ENCODE peak calls at places on chromosomes 1 and 21, in four cellular contexts. U is lower lobe of right lung; P is OCI-LY7; B is effector memory CD4-positive, alpha-beta T cell. O is an unnamed sample.

GRCh38 chr1:88079036-88079435 is 605.0 kb upstream of the PKN2 start:
- DNase-seq in B (no peak), P (no peak), U (no peak), O (no peak)

GRCh38 chr1:179121159-179121938 is 39.5 kb downstream of the TOR3A start:
- DNase-seq in U (no peak), P (peak; percentile 63), B (peak; percentile 29), O (no peak)

GRCh38 chr1:157363660-157364140 is 188.6 kb downstream of the FCRL5 start:
- DNase-seq in B (no peak), P (peak; percentile 54), U (no peak), O (no peak)

GRCh38 chr1:218674280-218674773 is 329.2 kb downstream of the TGFB2 start:
- DNase-seq in U (peak; percentile 48), B (no peak), P (no peak), O (no peak)

GRCh38 chr1:204587621-204588020 is 71.4 kb downstream of the MDM4 start:
- DNase-seq in B (no peak), U (no peak), P (no peak), O (no peak)

GRCh38 chr1:203069028-203069804 is 16.6 kb downstream of the MYOG start:
- DNase-seq in B (no peak), U (no peak), P (no peak), O (no peak)

GRCh38 chr1:155241069-155241679 is 14.1 kb downstream of the ENTREP3 start:
- DNase-seq in P (peak; percentile 86), U (no peak), B (peak; percentile 69), O (peak; percentile 93)

GRCh38 chr1:229980009-229980408 is 87.0 kb upstream of the GALNT2 start:
- DNase-seq in U (no peak), P (no peak), B (no peak), O (no peak)

GRCh38 chr1:57470028-57470427 is 46.2 kb upstream of the DAB1 start:
- DNase-seq in U (no peak), P (no peak), B (no peak), O (no peak)

GRCh38 chr1:102071451-102071850 is 74.7 kb upstream of the OLFM3 start:
- DNase-seq in U (no peak), P (no peak), B (no peak), O (no peak)

DNA sequence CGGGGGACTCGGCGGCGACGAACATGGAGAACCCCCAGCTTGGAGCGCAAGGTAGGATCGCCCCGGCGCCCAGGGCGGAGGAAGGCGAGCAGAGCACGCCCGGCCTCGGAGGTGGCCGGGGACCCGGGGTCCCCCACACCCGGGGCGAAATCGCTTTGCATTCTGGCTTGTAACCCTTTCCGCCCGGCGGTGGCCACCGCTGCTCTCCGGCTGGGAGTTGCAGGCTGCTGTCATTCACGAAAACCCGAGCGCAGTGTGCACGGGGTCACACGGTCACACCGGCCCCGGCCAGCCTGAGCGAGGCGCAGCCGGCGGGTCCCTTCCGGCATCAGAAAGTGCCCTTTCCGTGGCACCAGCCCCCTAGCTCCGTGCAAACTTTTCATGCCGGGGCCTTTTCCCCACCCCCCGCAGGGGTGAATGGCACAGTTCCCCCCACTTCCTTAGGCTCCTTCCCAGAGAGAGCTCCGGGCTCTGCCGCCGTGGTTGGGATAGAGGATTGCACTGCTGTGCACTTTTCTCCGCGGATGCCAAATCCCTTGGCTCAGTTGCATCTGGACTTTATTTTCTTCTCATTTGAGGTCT is 779 bp downstream of the KAZN start:
- DNase-seq in B (no peak), P (no peak), U (no peak), O (peak; percentile 86)
- H3K4me3 ChIP-seq in B (no peak overlapping the region), P (no peak overlapping the region), U (peak overlapping the region; percentile 51), O (peak overlapping the region; percentile 28)

GRCh38 chr21:37371041-37371397 is 4.4 kb downstream of the DYRK1A start:
- DNase-seq in P (no peak), U (no peak), B (no peak), O (no peak)

GRCh38 chr21:37370152-37371040 is 3.8 kb downstream of the DYRK1A start:
- DNase-seq in P (peak; percentile 21), B (no peak), U (no peak), O (no peak)

GRCh38 chr21:37368536-37369279 is 2.1 kb downstream of the DYRK1A start:
- DNase-seq in B (no peak), U (no peak), P (no peak), O (no peak)

GRCh38 chr21:37367758-37368535 is 1.4 kb downstream of the DYRK1A start:
- DNase-seq in B (no peak), P (peak; percentile 36), U (peak; percentile 67), O (peak; percentile 42)

DNA sequence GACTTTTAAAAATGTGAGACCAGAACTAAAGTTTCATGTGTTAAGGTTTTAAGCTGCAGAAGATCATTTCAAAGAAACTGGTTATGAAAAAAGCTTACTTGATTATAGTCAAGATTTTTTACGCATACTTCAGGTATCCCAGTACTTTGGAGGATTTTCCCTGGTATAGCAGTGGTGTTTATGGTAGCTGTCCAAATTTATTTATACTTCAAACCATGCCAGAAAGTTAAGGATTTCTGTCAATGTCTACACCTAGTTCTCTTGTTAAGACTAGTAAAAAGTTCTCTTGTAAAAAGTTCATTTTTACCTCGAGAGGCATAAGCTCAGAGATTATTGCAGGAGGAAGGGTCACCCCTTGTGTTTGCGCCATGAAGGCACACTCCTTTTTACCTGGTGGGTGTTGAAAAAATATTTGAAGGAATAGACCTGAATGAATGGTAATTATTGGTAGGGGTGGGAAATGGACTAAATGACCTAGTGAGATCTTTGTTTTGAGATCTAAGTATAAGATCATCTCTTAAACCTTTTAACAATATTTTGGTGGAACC is 2.8 kb downstream of the DYRK1A start:
- DNase-seq in P (peak; percentile 15), U (no peak), B (no peak), O (no peak)
- H3K4me3 ChIP-seq in P (peak overlapping the region; percentile 86), U (peak overlapping the region; percentile 88), B (peak overlapping the region; percentile 95), O (no peak overlapping the region)

GRCh38 chr1:224051086-224051406 is 62.9 kb upstream of the FBXO28 start:
- DNase-seq in P (no peak), U (no peak), B (no peak), O (no peak)
- H3K4me3 ChIP-seq in P (no peak overlapping the region), U (no peak overlapping the region), B (no peak overlapping the region), O (no peak overlapping the region)

GRCh38 chr1:9413143-9413876 is 120.6 kb downstream of the SPSB1 start:
- DNase-seq in U (peak; percentile 58), B (peak; percentile 20), P (peak; percentile 90), O (no peak)
- H3K4me3 ChIP-seq in U (no peak overlapping the region), B (peak overlapping the region; percentile 14), P (peak overlapping the region; percentile 57), O (no peak overlapping the region)

GRCh38 chr21:42923553-42924432 is 1.6 kb downstream of the ERVH48-1 start:
- DNase-seq in P (peak; percentile 97), U (peak; percentile 61), B (peak; percentile 38), O (peak; percentile 79)
- H3K4me3 ChIP-seq in P (peak overlapping the region; percentile 31), U (no peak overlapping the region), B (no peak overlapping the region), O (no peak overlapping the region)

GRCh38 chr1:162720996-162721395 is 69.5 kb upstream of the HSD17B7 start:
- DNase-seq in U (no peak), B (no peak), P (no peak), O (no peak)

GRCh38 chr1:162724583-162725120 is 65.8 kb upstream of the HSD17B7 start:
- DNase-seq in P (no peak), U (no peak), B (no peak), O (no peak)

GRCh38 chr1:162722036-162722435 is 68.5 kb upstream of the HSD17B7 start:
- DNase-seq in B (no peak), U (no peak), P (no peak), O (no peak)

GRCh38 chr1:162719678-162720077 is 70.8 kb upstream of the HSD17B7 start:
- DNase-seq in P (no peak), B (no peak), U (no peak), O (no peak)

DNA sequence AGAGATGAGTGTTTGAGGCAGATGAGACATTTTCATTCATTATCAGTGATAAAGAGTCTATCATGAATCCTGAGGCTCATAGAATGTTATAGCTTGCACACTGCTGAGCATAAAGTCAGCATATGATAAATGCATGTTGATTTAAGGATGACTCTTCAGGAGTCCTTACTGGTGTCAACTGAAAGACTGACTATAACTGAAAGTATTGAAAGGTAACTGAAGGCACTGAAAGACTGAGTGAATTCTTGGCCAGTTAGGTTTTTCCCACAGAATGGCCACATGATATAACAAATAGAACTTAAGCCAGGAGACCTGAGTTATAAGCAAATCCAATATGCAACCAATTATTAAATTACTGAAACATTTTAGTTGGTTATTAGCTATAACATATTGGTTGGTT is 69.0 kb upstream of the HSD17B7 start:
- DNase-seq in U (no peak), B (no peak), P (no peak), O (no peak)
- H3K4me3 ChIP-seq in U (no peak overlapping the region), B (no peak overlapping the region), P (no peak overlapping the region), O (no peak overlapping the region)

O was measured in lower leg skin.